ENCODE peak calls at places on chromosome 4, in eight cellular contexts. R, E, L, H, Z, C, P and G are unnamed samples.

GRCh38 chr4:113026556-113026955 is 22.9 kb upstream of the ANK2 start:
- DNase-seq in R (no peak), E (peak), L (peak), H (no peak), Z (peak), C (no peak), P (no peak), G (no peak)

GRCh38 chr4:8911311-8912088 is 39.9 kb upstream of the HMX1 start:
- DNase-seq in R (peak), E (peak), L (no peak), H (peak), Z (no peak), C (no peak), P (peak), G (no peak)

GRCh38 chr4:124854968-124855367 is 142.4 kb upstream of the ANKRD50 start:
- DNase-seq in R (no peak), E (peak), L (peak), H (no peak), Z (no peak), C (no peak), P (no peak), G (peak)

GRCh38 chr4:98546910-98547544 is 111.4 kb downstream of the TSPAN5 start:
- DNase-seq in R (peak), E (peak), L (peak), H (no peak), Z (peak), C (peak), P (peak), G (no peak)

GRCh38 chr4:97349468-97350186 is 793.6 kb downstream of the STPG2 start:
- DNase-seq in R (no peak), E (no peak), L (no peak), H (no peak), Z (no peak), C (no peak), P (no peak), G (no peak)

GRCh38 chr4:163251204-163251603 is 81.2 kb downstream of the NPY1R start:
- DNase-seq in R (no peak), E (no peak), L (peak), H (no peak), Z (no peak), C (no peak), P (no peak), G (no peak)

GRCh38 chr4:6885953-6886557 is 23.6 kb upstream of the TBC1D14 start:
- DNase-seq in R (peak), E (peak), L (peak), H (no peak), Z (peak), C (peak), P (peak), G (no peak)

GRCh38 chr4:107823870-107824366 is 814 bp upstream of the SGMS2 start:
- DNase-seq in R (no peak), E (no peak), L (no peak), H (no peak), Z (no peak), C (no peak), P (no peak), G (no peak)

GRCh38 chr4:7570156-7570778 is 135.5 kb upstream of the PSAPL1 start:
- DNase-seq in R (no peak), E (no peak), L (no peak), H (no peak), Z (no peak), C (no peak), P (no peak), G (no peak)

GRCh38 chr4:17721496-17722360 is 59.7 kb downstream of the FAM184B start:
- DNase-seq in R (no peak), E (peak), L (peak), H (no peak), Z (peak), C (no peak), P (no peak), G (no peak)

GRCh38 chr4:183260491-183261151 is 59.5 kb downstream of the CLDN22 start:
- DNase-seq in R (no peak), E (no peak), L (no peak), H (no peak), Z (no peak), C (no peak), P (no peak), G (no peak)

GRCh38 chr4:7295201-7295916 is 103.0 kb downstream of the SORCS2 start:
- DNase-seq in R (peak), E (peak), L (no peak), H (peak), Z (peak), C (peak), P (no peak), G (no peak)

GRCh38 chr4:15117270-15117946 is 115.1 kb downstream of the CPEB2 start:
- DNase-seq in R (no peak), E (no peak), L (no peak), H (no peak), Z (no peak), C (no peak), P (no peak), G (no peak)

GRCh38 chr4:109462297-109462696 is 28.7 kb downstream of the SEC24B start:
- DNase-seq in R (no peak), E (peak), L (peak), H (no peak), Z (peak), C (no peak), P (no peak), G (peak)

GRCh38 chr4:136241221-136241986 is 1290.9 kb downstream of the PCDH18 start:
- DNase-seq in R (no peak), E (no peak), L (peak), H (no peak), Z (no peak), C (no peak), P (no peak), G (no peak)

GRCh38 chr4:169612869-169613859 is 781 bp upstream of the NEK1 start:
- DNase-seq in R (peak), E (peak), L (peak), H (peak), Z (peak), C (peak), P (peak), G (no peak)

GRCh38 chr4:8097721-8098345 is 60.8 kb downstream of the ABLIM2 start:
- DNase-seq in R (no peak), E (no peak), L (no peak), H (peak), Z (no peak), C (no peak), P (no peak), G (no peak)

GRCh38 chr4:110944501-110944900 is 321.6 kb upstream of the PITX2 start:
- DNase-seq in R (no peak), E (no peak), L (no peak), H (no peak), Z (no peak), C (no peak), P (no peak), G (no peak)

GRCh38 chr4:172707622-172708021 is 461.0 kb upstream of the GALNT7 start:
- DNase-seq in R (no peak), E (no peak), L (no peak), H (no peak), Z (no peak), C (no peak), P (no peak), G (no peak)

GRCh38 chr4:23033796-23034195 is 341.1 kb downstream of the GBA3 start:
- DNase-seq in R (no peak), E (no peak), L (peak), H (no peak), Z (peak), C (no peak), P (no peak), G (no peak)

GRCh38 chr4:88660446-88661294 is 37.0 kb downstream of the NAP1L5 start:
- DNase-seq in R (no peak), E (peak), L (peak), H (no peak), Z (peak), C (no peak), P (no peak), G (no peak)

GRCh38 chr4:185838514-185839203 is 26.7 kb upstream of the SORBS2 start:
- DNase-seq in R (no peak), E (peak), L (no peak), H (no peak), Z (no peak), C (no peak), P (no peak), G (no peak)

GRCh38 chr4:185839204-185839712 is 27.3 kb upstream of the SORBS2 start:
- DNase-seq in R (peak), E (peak), L (peak), H (peak), Z (peak), C (peak), P (peak), G (no peak)

GRCh38 chr4:185840953-185841352 is 29.0 kb upstream of the SORBS2 start:
- DNase-seq in R (no peak), E (peak), L (peak), H (no peak), Z (no peak), C (no peak), P (no peak), G (no peak)

GRCh38 chr4:185840201-185840600 is 28.2 kb upstream of the SORBS2 start:
- DNase-seq in R (no peak), E (no peak), L (peak), H (no peak), Z (no peak), C (no peak), P (no peak), G (no peak)

DNA sequence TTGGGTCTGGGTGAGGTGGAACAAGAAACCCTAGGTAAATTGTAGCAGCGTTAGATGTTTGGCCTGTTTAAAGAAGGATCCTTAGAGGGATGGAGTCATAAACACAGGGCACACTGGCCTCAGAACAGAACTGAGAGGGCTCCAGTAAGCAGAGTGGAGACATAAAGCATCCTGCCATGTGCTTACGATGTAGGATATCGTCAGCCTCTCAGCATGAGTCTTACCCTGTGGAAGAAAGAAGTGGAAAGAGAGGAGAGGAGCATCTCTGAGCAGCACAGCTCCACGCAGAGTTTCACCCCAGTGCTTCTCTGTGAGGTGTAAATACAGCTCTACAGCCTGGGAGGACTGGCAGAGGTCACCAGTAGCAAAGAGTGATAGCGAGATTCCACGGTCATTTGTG is 27.8 kb upstream of the SORBS2 start:
- DNase-seq in R (no peak), E (no peak), L (peak), H (no peak), Z (peak), C (no peak), P (no peak), G (no peak)
- H3K4me3 ChIP-seq in R (no peak), E (no peak), L (no peak), H (no peak), Z (no peak), C (no peak), P (no peak), G (no peak)

DNA sequence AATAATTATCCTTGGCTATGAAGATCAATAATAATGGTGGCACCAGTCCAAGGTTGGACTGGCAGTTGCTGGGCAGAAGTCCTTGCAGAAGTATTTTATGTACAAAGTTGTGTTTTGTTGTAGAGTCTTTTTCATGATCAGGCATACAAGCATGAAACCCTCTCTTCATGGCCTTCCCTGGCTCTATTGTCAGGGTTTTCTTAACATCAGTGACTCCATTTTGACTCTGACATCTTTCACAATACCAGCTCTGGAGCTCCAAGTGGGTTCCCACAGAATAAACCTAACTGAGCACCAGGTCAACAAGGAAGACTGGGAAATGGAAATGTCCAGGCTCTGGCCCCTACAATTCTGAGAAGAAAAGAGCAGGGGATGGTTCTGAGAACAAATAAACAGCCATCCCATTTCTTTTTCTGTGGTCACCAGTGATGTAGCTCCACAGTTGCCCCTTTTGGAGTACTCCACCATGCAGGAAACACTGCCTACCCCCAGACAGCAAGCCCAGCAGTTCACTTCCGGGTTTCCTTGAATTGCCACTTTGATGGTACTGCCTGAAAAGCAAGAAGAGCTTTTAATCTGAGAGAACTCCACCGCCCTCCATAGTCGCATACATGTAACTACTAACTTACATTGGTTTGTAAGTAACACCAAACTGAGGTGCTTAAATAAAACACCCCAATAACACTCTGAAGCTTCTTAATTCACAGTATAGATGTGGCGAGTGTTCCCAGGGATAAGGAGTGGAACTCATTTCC is 53.5 kb upstream of the HPSE start:
- DNase-seq in R (no peak), E (peak), L (peak), H (no peak), Z (peak), C (no peak), P (no peak), G (no peak)
- TF ChIP-seq CTCF in R (no peak), E (no peak), L (no peak), H (no peak), Z (no peak), C (no peak), P (no peak), G (no peak)

GRCh38 chr4:141642068-141642467 is 5.7 kb downstream of the IL15 start:
- DNase-seq in R (no peak), E (no peak), L (no peak), H (no peak), Z (no peak), C (no peak), P (no peak), G (no peak)

GRCh38 chr4:141645611-141646340 is 9.4 kb downstream of the IL15 start:
- DNase-seq in R (no peak), E (peak), L (peak), H (no peak), Z (peak), C (no peak), P (no peak), G (no peak)

GRCh38 chr4:141643557-141643956 is 7.2 kb downstream of the IL15 start:
- DNase-seq in R (no peak), E (peak), L (peak), H (no peak), Z (no peak), C (no peak), P (no peak), G (no peak)

GRCh38 chr4:141640692-141641091 is 4.3 kb downstream of the IL15 start:
- DNase-seq in R (no peak), E (no peak), L (no peak), H (no peak), Z (no peak), C (no peak), P (no peak), G (no peak)

GRCh38 chr4:141642711-141643110 is 6.3 kb downstream of the IL15 start:
- DNase-seq in R (no peak), E (peak), L (no peak), H (no peak), Z (no peak), C (no peak), P (no peak), G (no peak)
- H3K4me3 ChIP-seq in R (no peak), E (no peak), L (no peak), H (no peak), Z (no peak), C (no peak), P (no peak), G (no peak)

DNA sequence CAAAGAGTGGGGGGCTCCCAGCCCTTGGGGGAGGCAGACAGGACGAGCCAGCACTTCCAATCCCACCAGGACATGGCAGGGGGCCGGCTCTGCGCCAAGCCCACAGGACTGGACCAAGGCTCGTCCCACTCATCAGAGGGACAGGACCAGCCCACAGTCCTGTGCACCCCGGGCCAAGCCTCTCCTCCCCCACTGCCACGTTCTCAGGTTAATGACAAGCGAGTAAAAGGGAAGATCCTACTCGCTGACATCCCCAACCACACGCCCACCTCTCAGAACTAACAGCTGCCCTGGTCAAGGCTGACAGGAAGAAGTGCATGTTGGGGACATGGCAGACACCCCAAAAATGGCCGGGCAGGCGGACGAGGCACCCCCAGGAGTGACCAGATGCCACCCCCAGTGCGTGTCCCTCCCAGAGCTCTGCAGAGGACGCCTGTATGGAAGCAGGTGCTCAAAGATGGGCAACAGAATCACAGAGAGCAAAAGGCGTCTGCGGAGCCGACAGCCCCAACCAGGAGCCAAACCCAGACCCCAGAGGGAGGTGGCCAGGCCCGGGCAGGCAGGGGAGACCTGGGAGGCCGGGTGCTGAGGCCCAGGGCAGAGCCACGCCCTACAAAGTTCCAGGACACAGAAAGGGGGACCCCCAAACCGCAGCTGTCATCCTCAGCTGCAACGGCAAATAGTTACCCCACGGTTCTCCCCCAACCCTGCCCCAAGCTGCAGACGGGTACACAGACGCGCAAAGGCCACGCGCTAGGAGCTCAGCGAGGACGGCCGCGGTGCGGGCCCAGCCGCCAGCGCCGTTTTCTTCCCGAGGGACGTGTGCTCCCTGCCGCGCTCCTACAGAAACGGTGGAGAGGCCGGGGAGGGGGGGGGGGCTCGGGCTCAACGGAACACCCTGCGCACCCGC is 1.8 kb downstream of the CTBP1 start:
- DNase-seq in R (peak), E (no peak), L (peak), H (peak), Z (no peak), C (peak), P (peak), G (no peak)
- TF ChIP-seq CTCF in R (no peak), E (no peak), L (no peak), H (no peak), Z (no peak), C (no peak), P (no peak), G (no peak)